ENCODE peak calls at places on chromosomes 12 and 14, in seven cellular contexts. W, X, D, M, L, O and S are unnamed samples.

GRCh38 chr12:62191747-62192485 is 68.3 kb upstream of the USP15 start:
- DNase-seq in X (peak), M (no peak), O (no peak), D (no peak), W (no peak), L (no peak), S (peak)

GRCh38 chr12:100753837-100754236 is 40.7 kb upstream of the ANO4 start:
- DNase-seq in W (no peak), D (peak), O (peak), M (no peak), L (no peak), X (no peak), S (peak)

GRCh38 chr14:99790978-99791376 is 2.2 kb upstream of the EML1 start:
- DNase-seq in L (no peak), O (no peak), W (no peak), M (no peak), X (no peak), D (no peak), S (no peak)

GRCh38 chr14:95495538-95496025 is 20.9 kb downstream of the SYNE3 start:
- DNase-seq in W (no peak), O (no peak), L (no peak), D (no peak), X (no peak), M (no peak), S (no peak)

GRCh38 chr12:71746983-71747611 is 7.6 kb upstream of the RAB21 start:
- DNase-seq in X (peak), W (no peak), D (peak), L (peak), M (peak), O (peak), S (peak)

GRCh38 chr14:59202031-59202430 is 13.6 kb downstream of the DAAM1 start:
- DNase-seq in O (no peak), X (no peak), W (no peak), M (no peak), D (no peak), L (no peak), S (no peak)

GRCh38 chr14:24613241-24613640 is 3.8 kb upstream of the GZMH start:
- DNase-seq in D (no peak), W (no peak), M (no peak), X (no peak), O (no peak), L (no peak), S (no peak)

GRCh38 chr12:9134981-9135628 is 19.4 kb upstream of the A2M start:
- DNase-seq in O (peak), W (no peak), M (peak), D (peak), X (no peak), L (peak), S (no peak)

GRCh38 chr14:61558271-61558670 is 137.0 kb upstream of the HIF1A start:
- DNase-seq in X (no peak), D (no peak), O (no peak), L (no peak), W (no peak), M (no peak), S (no peak)

GRCh38 chr12:100718212-100718611 is 76.4 kb upstream of the ANO4 start:
- DNase-seq in X (no peak), M (no peak), W (no peak), D (no peak), O (no peak), L (no peak), S (peak)

GRCh38 chr12:11621797-11622423 is 27.6 kb upstream of the ETV6 start:
- DNase-seq in O (peak), M (peak), L (peak), D (no peak), W (no peak), X (no peak), S (no peak)
- H3K27ac ChIP-seq in O (no peak), M (no peak), L (no peak), D (no peak), W (no peak), X (no peak), S (no peak)

GRCh38 chr12:96210376-96211055 is 16.3 kb downstream of the ELK3 start:
- DNase-seq in X (no peak), D (no peak), O (no peak), M (no peak), W (no peak), L (no peak), S (no peak)
- H3K9ac ChIP-seq in X (no peak), D (no peak), O (no peak), M (no peak), W (no peak), L (no peak), S (no peak)

GRCh38 chr12:7934153-7934552 is 1.8 kb downstream of the SLC2A3 start:
- DNase-seq in W (no peak), L (no peak), O (no peak), M (no peak), X (peak), D (no peak), S (no peak)
- H3K4me3 ChIP-seq in W (peak), L (peak), O (no peak), M (no peak), X (peak), D (peak), S (peak)

GRCh38 chr14:65200454-65200853 is 98.1 kb upstream of the MAX start:
- DNase-seq in M (no peak), X (no peak), L (no peak), D (no peak), O (no peak), W (no peak), S (no peak)

GRCh38 chr14:65206078-65206447 is 103.7 kb upstream of the MAX start:
- DNase-seq in M (no peak), X (peak), O (no peak), W (no peak), D (no peak), L (no peak), S (no peak)

GRCh38 chr14:65206448-65207096 is 104.3 kb upstream of the MAX start:
- DNase-seq in O (peak), W (no peak), M (peak), X (peak), L (no peak), D (peak), S (peak)

GRCh38 chr14:65204056-65204455 is 101.7 kb upstream of the MAX start:
- DNase-seq in D (no peak), M (no peak), W (no peak), L (no peak), O (no peak), X (no peak), S (no peak)

GRCh38 chr14:65203574-65203973 is 101.3 kb upstream of the MAX start:
- DNase-seq in M (no peak), L (no peak), W (no peak), O (no peak), D (no peak), X (no peak), S (no peak)
- H3K27ac ChIP-seq in M (no peak), L (no peak), W (no peak), O (no peak), D (no peak), X (peak), S (no peak)

GRCh38 chr14:56195219-56195618 is 77.0 kb downstream of the PELI2 start:
- DNase-seq in L (no peak), X (peak), M (no peak), W (no peak), O (no peak), D (no peak), S (no peak)

GRCh38 chr14:56198438-56198837 is 80.2 kb downstream of the PELI2 start:
- DNase-seq in O (no peak), W (no peak), M (no peak), L (no peak), D (no peak), X (no peak), S (no peak)

GRCh38 chr14:56195727-56196126 is 77.5 kb downstream of the PELI2 start:
- DNase-seq in X (peak), W (no peak), D (peak), L (no peak), M (peak), O (peak), S (peak)

GRCh38 chr14:56197150-56197549 is 78.9 kb downstream of the PELI2 start:
- DNase-seq in W (no peak), L (no peak), D (no peak), M (no peak), O (no peak), X (no peak), S (no peak)

GRCh38 chr14:56196274-56196673 is 78.1 kb downstream of the PELI2 start:
- DNase-seq in X (no peak), O (no peak), D (peak), M (peak), W (no peak), L (no peak), S (peak)
- H3K9ac ChIP-seq in X (peak), O (no peak), D (no peak), M (no peak), W (no peak), L (no peak), S (peak)

DNA sequence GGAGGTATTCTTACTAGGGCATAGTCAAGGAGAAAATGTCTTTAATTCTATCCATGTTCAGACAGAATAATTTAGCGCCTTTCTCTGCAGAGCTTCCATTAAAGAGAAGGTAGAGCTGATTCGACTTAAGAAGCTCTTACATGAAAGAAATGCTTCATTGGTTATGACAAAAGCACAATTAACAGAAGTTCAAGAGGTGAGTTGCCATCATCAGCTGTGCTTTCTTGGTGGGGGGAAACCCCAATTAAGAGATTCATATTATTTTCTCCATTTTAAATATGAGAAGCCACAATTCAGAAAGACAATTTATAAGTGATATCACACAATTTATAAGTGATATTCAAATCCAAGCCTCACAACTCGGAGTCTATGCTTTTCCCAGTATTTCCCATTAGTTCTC is 27.8 kb downstream of the RPGRIP1 start:
- DNase-seq in W (no peak), L (no peak), O (no peak), D (no peak), M (no peak), X (no peak), S (no peak)
- H3K4me3 ChIP-seq in W (no peak), L (peak), O (no peak), D (no peak), M (peak), X (no peak), S (no peak)

GRCh38 chr12:96047151-96047620 is 11.8 kb upstream of the LTA4H start:
- DNase-seq in W (no peak), O (no peak), M (no peak), X (no peak), D (no peak), L (no peak), S (no peak)
- H3K27ac ChIP-seq in W (no peak), O (peak), M (peak), X (no peak), D (no peak), L (no peak), S (no peak)

GRCh38 chr14:75907722-75908330 is 74.0 kb downstream of the TGFB3 start:
- DNase-seq in D (no peak), L (no peak), M (no peak), W (no peak), O (no peak), X (no peak), S (no peak)

GRCh38 chr14:75906228-75906627 is 75.6 kb downstream of the TGFB3 start:
- DNase-seq in W (no peak), O (no peak), X (no peak), D (no peak), L (no peak), M (no peak), S (no peak)

GRCh38 chr14:75909630-75910029 is 72.2 kb downstream of the TGFB3 start:
- DNase-seq in X (no peak), O (no peak), M (no peak), L (no peak), D (no peak), W (no peak), S (no peak)

GRCh38 chr14:75906680-75907280 is 75.0 kb downstream of the TGFB3 start:
- DNase-seq in W (peak), D (peak), L (peak), X (peak), M (peak), O (peak), S (peak)

DNA sequence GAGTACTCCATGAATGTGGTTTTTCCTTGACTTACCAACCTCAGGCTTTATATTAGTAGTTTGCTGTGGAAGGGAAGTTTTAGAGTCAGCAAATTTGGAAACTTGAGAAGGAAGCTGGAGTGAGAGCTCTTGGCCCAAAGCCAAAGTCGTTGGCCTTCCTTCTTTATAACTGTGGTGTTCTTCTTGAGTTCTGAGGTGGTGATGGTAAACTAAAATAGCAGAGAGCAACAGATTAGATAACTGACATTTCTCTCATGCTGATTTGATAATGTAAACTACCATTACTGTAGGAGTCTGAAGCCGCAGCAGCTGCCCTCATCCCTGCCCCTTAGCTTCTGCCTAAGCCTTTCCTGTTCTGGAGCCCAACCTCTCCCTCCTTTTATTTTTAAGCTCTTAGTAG is 76.3 kb downstream of the TGFB3 start:
- DNase-seq in D (peak), M (no peak), W (no peak), X (no peak), L (no peak), O (no peak), S (no peak)
- H3K9ac ChIP-seq in D (no peak), M (no peak), W (no peak), X (no peak), L (no peak), O (no peak), S (no peak)

DNA sequence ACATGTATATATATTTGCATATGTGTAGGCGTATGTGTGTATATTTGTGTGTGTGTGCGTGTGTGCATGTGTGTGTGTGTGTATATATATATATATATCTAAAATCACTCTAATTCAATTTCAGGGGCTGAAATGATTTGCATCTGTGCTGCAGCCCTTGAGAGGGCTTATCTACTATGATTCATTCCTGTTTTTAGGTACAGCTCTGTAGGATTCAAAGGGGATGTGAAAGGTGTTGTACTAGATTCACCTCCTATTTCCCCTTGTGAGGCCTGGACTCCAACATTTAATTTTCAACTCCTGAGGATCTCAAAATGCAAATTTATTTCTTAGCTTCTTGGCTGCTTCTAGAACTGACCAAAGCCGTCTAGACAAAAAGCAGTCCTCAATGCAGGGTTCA is 11.1 kb downstream of the ERP27 start:
- DNase-seq in W (no peak), O (no peak), M (no peak), L (no peak), X (no peak), D (no peak), S (no peak)
- H3K4me3 ChIP-seq in W (no peak), O (no peak), M (no peak), L (no peak), X (no peak), D (no peak), S (no peak)

GRCh38 chr14:91327661-91328312 is 83.3 kb upstream of the GPR68 start:
- DNase-seq in O (no peak), D (no peak), M (no peak), L (no peak), X (no peak), W (no peak), S (no peak)

GRCh38 chr14:91328313-91329050 is 84.0 kb upstream of the GPR68 start:
- DNase-seq in O (no peak), L (no peak), M (no peak), D (no peak), X (no peak), W (no peak), S (no peak)

GRCh38 chr14:91325211-91325610 is 80.7 kb upstream of the GPR68 start:
- DNase-seq in X (no peak), W (no peak), M (no peak), D (no peak), L (no peak), O (no peak), S (no peak)

GRCh38 chr14:91326514-91326832 is 82.0 kb upstream of the GPR68 start:
- DNase-seq in W (no peak), O (no peak), X (no peak), D (no peak), M (no peak), L (no peak), S (no peak)

GRCh38 chr14:91327201-91327600 is 82.7 kb upstream of the GPR68 start:
- DNase-seq in M (no peak), L (no peak), W (no peak), X (no peak), D (no peak), O (no peak), S (no peak)
- H3K27ac ChIP-seq in M (peak), L (no peak), W (no peak), X (no peak), D (no peak), O (no peak), S (no peak)